ENCODE peak calls at places on chromosomes 5 and 9, in nine cellular contexts. One of them, this sample, is unnamed.
A peak's percentile ranks its signal among the peaks of the same experiment; 100 is the strongest.

GRCh38 chr5:131163315-131164119 is 1.5 kb downstream of the HINT1 start:
- DNase-seq in B cell: no peak
- DNase-seq in HCT116: no peak
- DNase-seq in IMR-90: peak; percentile 45
- DNase-seq in heart right ventricle: no peak
- DNase-seq in WTC11: no peak
- DNase-seq in lower lobe of right lung: no peak
- DNase-seq in right atrium auricular region: no peak
- DNase-seq in OCI-LY7: peak; percentile 58
- DNase-seq in this sample: no peak

GRCh38 chr9:123412171-123412820 is 56.3 kb downstream of the CRB2 start:
- DNase-seq in right atrium auricular region: no peak
- DNase-seq in WTC11: no peak
- DNase-seq in heart right ventricle: no peak
- DNase-seq in HCT116: no peak
- DNase-seq in OCI-LY7: no peak
- DNase-seq in B cell: no peak
- DNase-seq in IMR-90: no peak
- DNase-seq in lower lobe of right lung: no peak
- DNase-seq in this sample: no peak

GRCh38 chr9:128555180-128555721 is 2.9 kb downstream of the SPTAN1 start:
- DNase-seq in heart right ventricle: no peak
- DNase-seq in WTC11: no peak
- DNase-seq in lower lobe of right lung: no peak
- DNase-seq in right atrium auricular region: no peak
- DNase-seq in OCI-LY7: no peak
- DNase-seq in HCT116: peak; percentile 46
- DNase-seq in IMR-90: peak; percentile 79
- DNase-seq in B cell: no peak
- DNase-seq in this sample: peak; percentile 28

GRCh38 chr9:134863306-134863902 is 17.2 kb upstream of the FCN2 start:
- DNase-seq in B cell: no peak
- DNase-seq in OCI-LY7: no peak
- DNase-seq in HCT116: no peak
- DNase-seq in right atrium auricular region: no peak
- DNase-seq in lower lobe of right lung: no peak
- DNase-seq in heart right ventricle: no peak
- DNase-seq in WTC11: no peak
- DNase-seq in IMR-90: no peak
- DNase-seq in this sample: no peak

GRCh38 chr5:149170292-149170691 is 29.0 kb downstream of the ABLIM3 start:
- DNase-seq in lower lobe of right lung: no peak
- DNase-seq in WTC11: no peak
- DNase-seq in B cell: no peak
- DNase-seq in OCI-LY7: no peak
- DNase-seq in HCT116: no peak
- DNase-seq in IMR-90: peak; percentile 38
- DNase-seq in right atrium auricular region: no peak
- DNase-seq in heart right ventricle: no peak
- DNase-seq in this sample: no peak

GRCh38 chr5:174503461-174504265 is 220.7 kb upstream of the MSX2 start:
- DNase-seq in OCI-LY7: no peak
- DNase-seq in WTC11: no peak
- DNase-seq in IMR-90: peak; percentile 84
- DNase-seq in B cell: no peak
- DNase-seq in heart right ventricle: no peak
- DNase-seq in HCT116: peak; percentile 91
- DNase-seq in right atrium auricular region: peak; percentile 54
- DNase-seq in lower lobe of right lung: no peak
- DNase-seq in this sample: no peak

GRCh38 chr9:133148351-133149129 is 15.2 kb downstream of the GBGT1 start:
- DNase-seq in B cell: peak; percentile 75
- DNase-seq in IMR-90: peak; percentile 38
- DNase-seq in WTC11: no peak
- DNase-seq in lower lobe of right lung: peak; percentile 81
- DNase-seq in OCI-LY7: peak; percentile 66
- DNase-seq in right atrium auricular region: no peak
- DNase-seq in heart right ventricle: peak; percentile 70
- DNase-seq in HCT116: no peak
- DNase-seq in this sample: peak; percentile 41

GRCh38 chr9:127972316-127972871 is 8.4 kb downstream of the EEIG1 start:
- DNase-seq in HCT116: no peak
- DNase-seq in B cell: no peak
- DNase-seq in heart right ventricle: peak; percentile 67
- DNase-seq in lower lobe of right lung: no peak
- DNase-seq in right atrium auricular region: no peak
- DNase-seq in OCI-LY7: no peak
- DNase-seq in WTC11: no peak
- DNase-seq in IMR-90: no peak
- DNase-seq in this sample: no peak

GRCh38 chr5:123754167-123754840 is 242.3 kb downstream of the CSNK1G3 start:
- DNase-seq in HCT116: no peak
- DNase-seq in lower lobe of right lung: no peak
- DNase-seq in heart right ventricle: no peak
- DNase-seq in OCI-LY7: no peak
- DNase-seq in WTC11: no peak
- DNase-seq in IMR-90: peak; percentile 69
- DNase-seq in right atrium auricular region: no peak
- DNase-seq in B cell: no peak
- DNase-seq in this sample: no peak

GRCh38 chr9:21994996-21995651 is 533 bp downstream of the CDKN2B-AS1 start:
- DNase-seq in WTC11: peak; percentile 79
- DNase-seq in right atrium auricular region: peak; percentile 66
- DNase-seq in HCT116: peak; percentile 56
- DNase-seq in lower lobe of right lung: peak; percentile 88
- DNase-seq in B cell: peak; percentile 93
- DNase-seq in IMR-90: peak; percentile 69
- DNase-seq in OCI-LY7: peak; percentile 93
- DNase-seq in heart right ventricle: peak; percentile 65
- DNase-seq in this sample: peak; percentile 64

GRCh38 chr5:145943674-145944121 is 7.3 kb downstream of the SH3RF2 start:
- DNase-seq in right atrium auricular region: no peak
- DNase-seq in WTC11: no peak
- DNase-seq in B cell: no peak
- DNase-seq in HCT116: peak; percentile 23
- DNase-seq in OCI-LY7: no peak
- DNase-seq in lower lobe of right lung: peak; percentile 48
- DNase-seq in heart right ventricle: no peak
- DNase-seq in IMR-90: peak; percentile 25
- DNase-seq in this sample: no peak

GRCh38 chr9:107020040-107020530 is 157.1 kb downstream of the ZNF462 start:
- DNase-seq in WTC11: no peak
- DNase-seq in heart right ventricle: no peak
- DNase-seq in right atrium auricular region: no peak
- DNase-seq in IMR-90: peak; percentile 96
- DNase-seq in HCT116: no peak
- DNase-seq in lower lobe of right lung: no peak
- DNase-seq in B cell: no peak
- DNase-seq in OCI-LY7: peak; percentile 8
- DNase-seq in this sample: no peak

GRCh38 chr9:76271755-76272154 is 122.5 kb downstream of the RFK start:
- DNase-seq in IMR-90: peak; percentile 51
- DNase-seq in HCT116: no peak
- DNase-seq in right atrium auricular region: no peak
- DNase-seq in OCI-LY7: no peak
- DNase-seq in heart right ventricle: no peak
- DNase-seq in B cell: no peak
- DNase-seq in WTC11: no peak
- DNase-seq in lower lobe of right lung: no peak
- DNase-seq in this sample: no peak

GRCh38 chr5:157308826-157309465 is 43.0 kb downstream of the CYFIP2 start:
- DNase-seq in B cell: peak; percentile 26
- DNase-seq in heart right ventricle: no peak
- DNase-seq in lower lobe of right lung: no peak
- DNase-seq in OCI-LY7: peak; percentile 36
- DNase-seq in WTC11: no peak
- DNase-seq in HCT116: no peak
- DNase-seq in IMR-90: no peak
- DNase-seq in right atrium auricular region: no peak
- DNase-seq in this sample: no peak

GRCh38 chr5:180352116-180352975 is 790 bp downstream of the GFPT2 start:
- DNase-seq in WTC11: no peak
- DNase-seq in right atrium auricular region: no peak
- DNase-seq in IMR-90: no peak
- DNase-seq in B cell: peak; percentile 35
- DNase-seq in heart right ventricle: peak; percentile 49
- DNase-seq in OCI-LY7: no peak
- DNase-seq in HCT116: no peak
- DNase-seq in lower lobe of right lung: no peak
- DNase-seq in this sample: peak; percentile 47

GRCh38 chr5:19531374-19531952 is 456.5 kb downstream of the CDH18 start:
- DNase-seq in OCI-LY7: no peak
- DNase-seq in lower lobe of right lung: no peak
- DNase-seq in heart right ventricle: no peak
- DNase-seq in HCT116: no peak
- DNase-seq in IMR-90: no peak
- DNase-seq in B cell: no peak
- DNase-seq in right atrium auricular region: no peak
- DNase-seq in WTC11: no peak
- DNase-seq in this sample: no peak

GRCh38 chr5:10478436-10478835 is 36.8 kb downstream of the ROPN1L start:
- DNase-seq in OCI-LY7: no peak
- DNase-seq in heart right ventricle: no peak
- DNase-seq in B cell: no peak
- DNase-seq in WTC11: no peak
- DNase-seq in HCT116: no peak
- DNase-seq in IMR-90: peak; percentile 47
- DNase-seq in right atrium auricular region: no peak
- DNase-seq in lower lobe of right lung: no peak
- DNase-seq in this sample: no peak

GRCh38 chr5:82320971-82321370 is 42.8 kb upstream of the RPS23 start:
- DNase-seq in B cell: no peak
- DNase-seq in WTC11: no peak
- DNase-seq in lower lobe of right lung: no peak
- DNase-seq in heart right ventricle: no peak
- DNase-seq in HCT116: no peak
- DNase-seq in IMR-90: no peak
- DNase-seq in OCI-LY7: no peak
- DNase-seq in right atrium auricular region: no peak
- DNase-seq in this sample: no peak

GRCh38 chr9:33320568-33321261 is 30.4 kb downstream of the NFX1 start:
- DNase-seq in HCT116: no peak
- DNase-seq in right atrium auricular region: no peak
- DNase-seq in B cell: no peak
- DNase-seq in lower lobe of right lung: no peak
- DNase-seq in heart right ventricle: no peak
- DNase-seq in IMR-90: peak; percentile 98
- DNase-seq in WTC11: no peak
- DNase-seq in OCI-LY7: no peak
- DNase-seq in this sample: no peak

GRCh38 chr9:109759584-109759983 is 20.4 kb upstream of the PALM2AKAP2 start:
- DNase-seq in IMR-90: no peak
- DNase-seq in WTC11: no peak
- DNase-seq in heart right ventricle: no peak
- DNase-seq in HCT116: no peak
- DNase-seq in right atrium auricular region: no peak
- DNase-seq in lower lobe of right lung: no peak
- DNase-seq in B cell: no peak
- DNase-seq in OCI-LY7: no peak
- DNase-seq in this sample: no peak

GRCh38 chr5:150503977-150504620 is 3.8 kb upstream of the NDST1 start:
- DNase-seq in HCT116: no peak
- DNase-seq in B cell: no peak
- DNase-seq in OCI-LY7: no peak
- DNase-seq in right atrium auricular region: no peak
- DNase-seq in IMR-90: no peak
- DNase-seq in WTC11: no peak
- DNase-seq in heart right ventricle: peak; percentile 60
- DNase-seq in lower lobe of right lung: peak; percentile 91
- DNase-seq in this sample: no peak
- TF ChIP-seq CTCF in HCT116: no peak
- TF ChIP-seq CTCF in B cell: no peak
- TF ChIP-seq CTCF in OCI-LY7: no peak
- TF ChIP-seq CTCF in right atrium auricular region: no peak
- TF ChIP-seq CTCF in IMR-90: no peak
- TF ChIP-seq CTCF in WTC11: no peak
- TF ChIP-seq CTCF in heart right ventricle: no peak
- TF ChIP-seq CTCF in lower lobe of right lung: no peak
- TF ChIP-seq CTCF in this sample: no peak

DNA sequence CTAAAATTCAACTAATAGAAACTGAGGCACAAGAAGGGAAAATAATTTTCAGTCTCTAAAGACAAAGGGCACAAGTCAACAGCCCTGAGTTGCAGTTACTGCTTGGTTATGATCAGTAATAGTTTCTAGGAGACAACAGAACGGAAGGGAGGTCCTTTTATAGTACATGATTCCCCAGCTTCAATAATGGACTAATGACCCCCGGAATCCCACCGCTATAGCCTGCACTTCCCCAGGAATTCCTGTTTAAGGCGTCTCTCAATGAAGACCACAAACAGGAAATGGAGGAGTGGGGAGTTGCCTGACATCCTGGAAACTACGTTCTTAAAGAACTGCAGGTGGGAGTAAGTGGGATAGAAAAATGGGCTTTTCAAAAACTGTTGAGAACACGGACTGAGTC is 60.6 kb downstream of the DIAPH1 start:
- DNase-seq in IMR-90: peak; percentile 15
- DNase-seq in lower lobe of right lung: no peak
- DNase-seq in heart right ventricle: no peak
- DNase-seq in OCI-LY7: no peak
- DNase-seq in HCT116: no peak
- DNase-seq in right atrium auricular region: no peak
- DNase-seq in WTC11: no peak
- DNase-seq in B cell: no peak
- DNase-seq in this sample: peak; percentile 30
- TF ChIP-seq CTCF in IMR-90: no peak
- TF ChIP-seq CTCF in lower lobe of right lung: no peak
- TF ChIP-seq CTCF in heart right ventricle: no peak
- TF ChIP-seq CTCF in OCI-LY7: peak; percentile 64
- TF ChIP-seq CTCF in HCT116: no peak
- TF ChIP-seq CTCF in right atrium auricular region: no peak
- TF ChIP-seq CTCF in WTC11: no peak
- TF ChIP-seq CTCF in B cell: peak; percentile 51
- TF ChIP-seq CTCF in this sample: peak; percentile 65

DNA sequence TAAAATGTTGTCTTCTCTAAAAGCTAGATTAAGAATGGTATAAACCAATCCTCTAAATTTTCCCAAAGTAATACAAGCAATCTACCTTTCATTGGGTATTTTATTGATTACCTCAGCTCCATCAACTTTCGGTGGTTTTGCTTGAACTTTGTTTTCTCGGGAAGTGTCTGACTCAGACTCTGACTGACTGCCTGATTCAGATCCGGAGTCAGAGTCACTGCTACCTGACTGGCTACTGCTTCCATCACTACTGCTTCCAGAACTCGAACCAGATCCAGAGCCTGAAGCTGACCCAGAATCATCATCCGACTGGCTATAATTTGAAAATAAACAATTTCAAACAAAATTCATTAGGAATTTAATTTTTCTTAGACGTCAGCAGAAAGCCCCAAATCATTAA is 24.0 kb downstream of the CHD1 start:
- DNase-seq in B cell: no peak
- DNase-seq in heart right ventricle: no peak
- DNase-seq in WTC11: no peak
- DNase-seq in HCT116: no peak
- DNase-seq in right atrium auricular region: no peak
- DNase-seq in lower lobe of right lung: no peak
- DNase-seq in IMR-90: peak; percentile 63
- DNase-seq in OCI-LY7: no peak
- DNase-seq in this sample: no peak
- TF ChIP-seq CTCF in B cell: no peak
- TF ChIP-seq CTCF in heart right ventricle: no peak
- TF ChIP-seq CTCF in WTC11: no peak
- TF ChIP-seq CTCF in HCT116: no peak
- TF ChIP-seq CTCF in right atrium auricular region: no peak
- TF ChIP-seq CTCF in lower lobe of right lung: no peak
- TF ChIP-seq CTCF in IMR-90: no peak
- TF ChIP-seq CTCF in OCI-LY7: no peak
- TF ChIP-seq CTCF in this sample: no peak

GRCh38 chr9:73079326-73079725 is 72.3 kb upstream of the ANXA1 start:
- DNase-seq in right atrium auricular region: no peak
- DNase-seq in OCI-LY7: peak; percentile 5
- DNase-seq in HCT116: peak; percentile 72
- DNase-seq in WTC11: no peak
- DNase-seq in heart right ventricle: no peak
- DNase-seq in lower lobe of right lung: no peak
- DNase-seq in IMR-90: no peak
- DNase-seq in B cell: peak; percentile 3
- DNase-seq in this sample: no peak
- TF ChIP-seq CTCF in right atrium auricular region: no peak
- TF ChIP-seq CTCF in OCI-LY7: peak; percentile 40
- TF ChIP-seq CTCF in HCT116: peak; percentile 56
- TF ChIP-seq CTCF in WTC11: no peak
- TF ChIP-seq CTCF in heart right ventricle: no peak
- TF ChIP-seq CTCF in lower lobe of right lung: peak; percentile 10
- TF ChIP-seq CTCF in IMR-90: no peak
- TF ChIP-seq CTCF in B cell: no peak
- TF ChIP-seq CTCF in this sample: no peak